ENCODE peak calls at places on chromosomes 2 and 18, in five cellular contexts. X is suprapubic skin, M is Panc1, V is transverse colon, U is K562. L is an unnamed sample.

GRCh38 chr18:48059363-48060109 is 129.1 kb upstream of the SMAD2 start:
- DNase-seq in X (no peak), M (no peak), U (no peak), V (no peak), L (no peak)

GRCh38 chr2:181602017-181602416 is 54.9 kb downstream of the CERKL start:
- DNase-seq in U (no peak), X (no peak), M (no peak), V (no peak), L (no peak)

GRCh38 chr2:232537499-232537898 is 2.0 kb upstream of the CHRNG start:
- DNase-seq in V (no peak), X (peak), U (no peak), M (no peak), L (peak)

GRCh38 chr2:181340891-181341290 is 116.3 kb upstream of the ITGA4 start:
- DNase-seq in V (no peak), X (no peak), U (no peak), M (no peak), L (no peak)

GRCh38 chr2:36597003-36597531 is 901 bp downstream of the FEZ2 start:
- DNase-seq in V (no peak), U (no peak), X (no peak), M (no peak), L (peak)

GRCh38 chr2:150188801-150189200 is 298.7 kb downstream of the RND3 start:
- DNase-seq in X (no peak), M (no peak), V (no peak), U (no peak), L (no peak)

GRCh38 chr2:232838406-232838874 is 31.6 kb upstream of the SNORC start:
- DNase-seq in M (no peak), X (no peak), V (peak), U (peak), L (no peak)

GRCh38 chr2:215808996-215809395 is 204.4 kb downstream of the MREG start:
- DNase-seq in V (no peak), M (no peak), U (no peak), X (no peak), L (no peak)

GRCh38 chr2:15957881-15958713 is 17.7 kb downstream of the MYCN start:
- DNase-seq in U (no peak), X (no peak), V (no peak), M (no peak), L (no peak)

GRCh38 chr18:58252166-58252565 is 208.1 kb downstream of the NEDD4L start:
- DNase-seq in M (no peak), V (no peak), U (no peak), X (no peak), L (no peak)

DNA sequence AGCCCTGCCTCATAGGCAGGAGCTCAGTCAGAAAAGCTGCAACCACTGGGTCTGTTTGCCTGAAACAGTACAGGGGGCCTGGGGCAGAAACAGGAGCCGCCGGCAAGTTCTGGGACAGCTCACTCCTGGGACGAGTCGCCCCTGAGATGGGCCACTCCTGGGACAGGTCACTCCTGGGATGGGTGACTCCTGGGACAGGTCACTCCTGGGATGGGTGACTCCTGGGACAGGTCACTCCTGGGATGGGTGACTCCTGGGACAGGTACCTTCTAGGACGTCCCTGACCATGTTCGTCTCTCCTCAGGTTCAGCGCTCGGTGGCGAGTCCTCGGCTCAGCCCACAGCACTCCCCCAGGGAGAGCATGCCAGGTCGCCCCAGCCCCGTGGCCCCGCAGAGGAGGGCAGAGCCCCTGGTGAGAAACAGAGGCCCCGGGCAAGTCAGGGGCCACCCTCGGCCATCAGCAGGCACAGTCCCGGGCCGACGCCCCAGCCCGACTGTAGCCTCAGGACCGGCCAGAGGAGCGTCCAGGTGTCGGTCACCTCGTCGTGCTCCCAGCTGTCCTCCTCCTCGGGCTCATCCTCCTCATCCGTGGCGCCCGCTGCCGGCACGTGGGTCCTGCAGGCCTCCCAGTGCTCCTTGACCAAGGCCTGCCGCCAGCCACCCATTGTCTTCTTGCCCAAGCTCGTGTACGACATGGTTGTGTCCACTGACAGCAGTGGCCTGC is 51.8 kb downstream of the NTSR2 start:
- DNase-seq in U (no peak), V (no peak), X (no peak), M (no peak), L (no peak)
- TF ChIP-seq POLR2AphosphoS5 in U (no peak), V (no peak), X (no peak), M (no peak), L (no peak)

GRCh38 chr2:219280682-219281081 is 1.5 kb downstream of the DNAJB2 start:
- DNase-seq in X (no peak), M (no peak), U (no peak), V (no peak), L (no peak)
- H3K4me3 ChIP-seq in X (peak), M (no peak), U (no peak), V (no peak), L (no peak)

GRCh38 chr2:168246483-168247340 is 683 bp downstream of the STK39 start:
- DNase-seq in M (no peak), X (peak), U (peak), V (peak), L (peak)

GRCh38 chr2:168245074-168245825 is 2.1 kb downstream of the STK39 start:
- DNase-seq in V (no peak), M (no peak), U (no peak), X (no peak), L (no peak)

GRCh38 chr2:168244318-168244717 is 3.1 kb downstream of the STK39 start:
- DNase-seq in M (no peak), X (no peak), U (no peak), V (peak), L (no peak)

GRCh38 chr2:168246072-168246482 is 1.3 kb downstream of the STK39 start:
- DNase-seq in M (no peak), X (no peak), U (no peak), V (no peak), L (no peak)

GRCh38 chr2:168247341-168248305 is at the start of gene STK39:
- DNase-seq in X (peak), M (no peak), V (peak), U (peak), L (peak)
- TF ChIP-seq POLR2AphosphoS5 in X (no peak), M (no peak), V (no peak), U (no peak), L (no peak)

GRCh38 chr2:20618886-20619521 is 31.9 kb downstream of the HS1BP3 start:
- DNase-seq in U (no peak), V (peak), M (no peak), X (peak), L (peak)
- H3K4me3 ChIP-seq in U (no peak), V (no peak), M (no peak), X (no peak), L (no peak)

DNA sequence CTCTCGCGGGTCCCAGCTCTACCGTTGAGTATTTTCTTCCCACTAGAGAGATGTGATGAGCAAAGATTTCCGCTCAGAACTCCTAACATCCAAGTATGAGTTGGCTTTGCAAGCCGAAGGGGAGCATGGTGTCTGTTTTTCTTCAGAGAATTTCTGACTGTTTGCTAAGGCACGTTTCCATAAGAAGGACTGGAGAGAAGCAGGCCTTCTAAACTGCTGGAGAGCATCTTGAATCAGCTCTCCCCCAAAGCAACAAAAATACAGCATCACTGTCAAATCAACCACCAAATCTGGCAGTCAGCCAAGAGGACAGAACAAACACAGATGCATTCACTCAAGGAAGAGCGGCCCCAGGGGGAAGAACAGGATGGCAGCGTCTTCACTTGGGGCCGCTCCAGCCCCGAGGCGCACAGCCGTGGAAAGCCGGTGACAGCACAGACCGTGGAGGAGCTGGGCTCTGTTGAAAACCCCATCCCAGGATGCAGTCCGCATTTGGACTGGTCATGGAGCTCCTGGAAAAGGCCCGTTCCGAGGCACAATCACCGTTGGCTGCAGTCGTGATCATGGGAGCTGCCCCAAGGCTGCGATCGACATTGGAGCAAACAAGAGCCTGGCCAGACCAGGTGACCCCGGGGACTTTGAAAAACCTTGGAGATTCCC is 101.4 kb downstream of the NFATC1 start:
- DNase-seq in M (no peak), X (peak), U (no peak), V (peak), L (peak)
- TF ChIP-seq POLR2AphosphoS5 in M (no peak), X (no peak), U (no peak), V (no peak), L (no peak)

GRCh38 chr2:83817511-83817910 is 641.6 kb downstream of the SUCLG1 start:
- DNase-seq in U (no peak), V (no peak), X (no peak), M (no peak), L (no peak)
- H3K4me3 ChIP-seq in U (no peak), V (no peak), X (no peak), M (no peak), L (no peak)

GRCh38 chr2:79065176-79065575 is 22.6 kb downstream of the REG1B start:
- DNase-seq in M (no peak), V (no peak), U (no peak), X (no peak), L (no peak)
- TF ChIP-seq POLR2AphosphoS5 in M (no peak), V (no peak), U (no peak), X (no peak), L (no peak)

L was measured in upper lobe of left lung.